ENCODE peak calls at places on chromosome 2, in five cellular contexts. One of them, this sample, is unnamed. For H3K4me1, the result is how much of the 10 kb centered on the place peaks cover.

GRCh38 chr2:240375024-240375645 is 60.3 kb upstream of the GPC1 start:
- DNase-seq in tibial artery: no peak
- DNase-seq in psoas muscle: no peak
- DNase-seq in sigmoid colon: no peak
- DNase-seq in mammary epithelial cell: no peak
- DNase-seq in this sample: no peak

GRCh38 chr2:141109633-141110032 is 1021.2 kb downstream of the LRP1B start:
- DNase-seq in tibial artery: no peak
- DNase-seq in mammary epithelial cell: no peak
- DNase-seq in psoas muscle: no peak
- DNase-seq in sigmoid colon: no peak
- DNase-seq in this sample: no peak

GRCh38 chr2:30759481-30759880 is 47.8 kb downstream of the CAPN13 start:
- DNase-seq in sigmoid colon: peak
- DNase-seq in psoas muscle: no peak
- DNase-seq in mammary epithelial cell: no peak
- DNase-seq in tibial artery: no peak
- DNase-seq in this sample: no peak

GRCh38 chr2:100640329-100641114 is 77.7 kb downstream of the PDCL3 start:
- DNase-seq in sigmoid colon: no peak
- DNase-seq in mammary epithelial cell: peak
- DNase-seq in tibial artery: no peak
- DNase-seq in psoas muscle: no peak
- DNase-seq in this sample: no peak

GRCh38 chr2:207352978-207353377 is 176.8 kb upstream of the CREB1 start:
- DNase-seq in psoas muscle: no peak
- DNase-seq in mammary epithelial cell: no peak
- DNase-seq in tibial artery: no peak
- DNase-seq in sigmoid colon: no peak
- DNase-seq in this sample: no peak

GRCh38 chr2:220555961-220556360 is 928.5 kb downstream of the SLC4A3 start:
- DNase-seq in sigmoid colon: no peak
- DNase-seq in mammary epithelial cell: peak
- DNase-seq in psoas muscle: no peak
- DNase-seq in tibial artery: no peak
- DNase-seq in this sample: no peak

GRCh38 chr2:230162981-230163380 is 56.8 kb downstream of the SP110 start:
- DNase-seq in mammary epithelial cell: no peak
- DNase-seq in tibial artery: no peak
- DNase-seq in psoas muscle: no peak
- DNase-seq in sigmoid colon: no peak
- DNase-seq in this sample: no peak

GRCh38 chr2:119579457-119580295 is 35.4 kb downstream of the CFAP221 start:
- DNase-seq in psoas muscle: no peak
- DNase-seq in sigmoid colon: no peak
- DNase-seq in tibial artery: no peak
- DNase-seq in mammary epithelial cell: no peak
- DNase-seq in this sample: no peak

GRCh38 chr2:190418717-190419116 is 10.6 kb downstream of the MFSD6 start:
- DNase-seq in tibial artery: no peak
- DNase-seq in sigmoid colon: no peak
- DNase-seq in mammary epithelial cell: no peak
- DNase-seq in psoas muscle: no peak
- DNase-seq in this sample: no peak

GRCh38 chr2:185738679-185739472 is at the start of gene FSIP2:
- DNase-seq in psoas muscle: peak
- DNase-seq in sigmoid colon: peak
- DNase-seq in tibial artery: peak
- DNase-seq in mammary epithelial cell: peak
- DNase-seq in this sample: no peak

GRCh38 chr2:173654896-173655265 is 300.2 kb downstream of the CDCA7 start:
- DNase-seq in psoas muscle: no peak
- DNase-seq in tibial artery: no peak
- DNase-seq in sigmoid colon: no peak
- DNase-seq in mammary epithelial cell: peak
- DNase-seq in this sample: no peak

GRCh38 chr2:227862227-227862740 is 9.1 kb upstream of the DAW1 start:
- DNase-seq in psoas muscle: no peak
- DNase-seq in mammary epithelial cell: peak
- DNase-seq in tibial artery: no peak
- DNase-seq in sigmoid colon: no peak
- DNase-seq in this sample: no peak

GRCh38 chr2:2057125-2057721 is 273.9 kb downstream of the MYT1L start:
- DNase-seq in psoas muscle: peak
- DNase-seq in sigmoid colon: peak
- DNase-seq in mammary epithelial cell: no peak
- DNase-seq in tibial artery: peak
- DNase-seq in this sample: peak

GRCh38 chr2:2054363-2054882 is 276.7 kb downstream of the MYT1L start:
- DNase-seq in sigmoid colon: no peak
- DNase-seq in mammary epithelial cell: no peak
- DNase-seq in tibial artery: no peak
- DNase-seq in psoas muscle: no peak
- DNase-seq in this sample: no peak

GRCh38 chr2:2060431-2060830 is 270.6 kb downstream of the MYT1L start:
- DNase-seq in sigmoid colon: no peak
- DNase-seq in psoas muscle: no peak
- DNase-seq in tibial artery: no peak
- DNase-seq in mammary epithelial cell: no peak
- DNase-seq in this sample: no peak

GRCh38 chr2:2059199-2059598 is 271.9 kb downstream of the MYT1L start:
- DNase-seq in mammary epithelial cell: no peak
- DNase-seq in psoas muscle: no peak
- DNase-seq in sigmoid colon: no peak
- DNase-seq in tibial artery: no peak
- DNase-seq in this sample: no peak

GRCh38 chr2:2056531-2056930 is 274.5 kb downstream of the MYT1L start:
- DNase-seq in tibial artery: no peak
- DNase-seq in mammary epithelial cell: no peak
- DNase-seq in psoas muscle: no peak
- DNase-seq in sigmoid colon: no peak
- DNase-seq in this sample: no peak
- H3K27ac ChIP-seq in tibial artery: no peak
- H3K27ac ChIP-seq in mammary epithelial cell: no peak
- H3K27ac ChIP-seq in psoas muscle: peak
- H3K27ac ChIP-seq in sigmoid colon: peak
- H3K27ac ChIP-seq in this sample: no peak

DNA sequence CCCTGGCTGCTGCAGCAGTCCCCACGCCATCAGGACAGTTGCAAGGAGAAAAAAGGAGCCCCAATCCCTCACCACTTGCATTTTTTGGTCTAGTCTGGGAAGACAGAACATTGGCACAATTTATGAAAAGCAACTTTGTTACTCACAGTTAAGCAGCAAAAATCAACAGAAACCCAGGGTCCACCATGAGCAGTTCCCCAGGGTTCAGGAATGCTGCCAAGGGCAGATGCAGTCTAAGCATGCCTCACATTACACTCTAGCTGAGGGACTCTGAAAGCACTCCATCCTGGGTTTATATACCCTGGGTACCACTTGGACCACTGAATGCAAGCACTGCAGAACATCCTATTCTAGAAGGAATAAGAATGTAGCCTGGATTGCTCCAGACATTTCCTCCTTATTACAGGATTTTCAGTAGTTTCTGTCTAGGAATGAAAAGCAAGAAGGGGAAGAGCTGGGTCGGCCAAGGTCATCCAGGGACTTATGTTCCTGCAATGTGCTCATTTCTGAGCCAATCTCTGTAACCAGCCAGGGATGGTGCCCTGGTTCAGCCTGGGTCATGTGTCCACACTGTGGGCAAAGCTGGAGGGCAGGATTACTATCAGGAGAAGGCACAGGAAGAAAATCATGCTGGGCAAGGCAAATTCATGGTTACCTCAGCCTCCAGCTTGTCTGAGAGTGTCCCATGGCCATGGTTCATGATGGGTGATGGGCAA is 19.5 kb upstream of the TMEM163 start:
- DNase-seq in tibial artery: no peak
- DNase-seq in psoas muscle: no peak
- DNase-seq in sigmoid colon: no peak
- DNase-seq in mammary epithelial cell: no peak
- DNase-seq in this sample: no peak
- H3K4me3 ChIP-seq in tibial artery: no peak
- H3K4me3 ChIP-seq in psoas muscle: no peak
- H3K4me3 ChIP-seq in sigmoid colon: no peak
- H3K4me3 ChIP-seq in mammary epithelial cell: no peak
- H3K4me3 ChIP-seq in this sample: no peak

GRCh38 chr2:137107925-137108324 is 342.6 kb downstream of the THSD7B start:
- DNase-seq in psoas muscle: no peak
- DNase-seq in mammary epithelial cell: no peak
- DNase-seq in tibial artery: no peak
- DNase-seq in sigmoid colon: no peak
- DNase-seq in this sample: no peak
- H3K4me1 ChIP-seq in psoas muscle: under half
- H3K4me1 ChIP-seq in mammary epithelial cell: under half
- H3K4me1 ChIP-seq in tibial artery: under half
- H3K4me1 ChIP-seq in sigmoid colon: under half
- H3K4me1 ChIP-seq in this sample: under half

DNA sequence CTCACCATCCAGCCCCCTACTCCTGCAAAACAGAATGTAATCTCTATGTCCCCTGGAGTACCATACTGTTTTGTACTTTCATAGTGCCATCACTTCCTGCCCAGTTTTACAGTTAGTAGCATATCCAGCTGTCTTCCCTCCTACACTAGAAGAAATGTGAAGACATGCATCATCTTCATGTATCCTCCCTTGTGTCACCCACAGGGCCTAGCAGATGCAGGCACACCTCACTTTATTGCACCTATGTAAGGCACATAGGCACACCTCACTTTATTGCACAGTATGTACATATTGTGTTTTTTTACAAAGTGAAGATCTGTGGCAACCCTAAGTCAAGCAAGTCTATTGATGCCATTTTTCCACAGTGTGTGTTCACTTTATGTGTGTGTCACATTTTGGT is 12.0 kb downstream of the DNAJC27 start:
- DNase-seq in psoas muscle: no peak
- DNase-seq in sigmoid colon: no peak
- DNase-seq in tibial artery: no peak
- DNase-seq in mammary epithelial cell: no peak
- DNase-seq in this sample: no peak
- H3K27ac ChIP-seq in psoas muscle: no peak
- H3K27ac ChIP-seq in sigmoid colon: no peak
- H3K27ac ChIP-seq in tibial artery: no peak
- H3K27ac ChIP-seq in mammary epithelial cell: no peak
- H3K27ac ChIP-seq in this sample: no peak

GRCh38 chr2:122139739-122140138 is 384.3 kb downstream of the TSN start:
- DNase-seq in mammary epithelial cell: no peak
- DNase-seq in tibial artery: no peak
- DNase-seq in psoas muscle: no peak
- DNase-seq in sigmoid colon: no peak
- DNase-seq in this sample: no peak
- H3K4me3 ChIP-seq in mammary epithelial cell: no peak
- H3K4me3 ChIP-seq in tibial artery: no peak
- H3K4me3 ChIP-seq in psoas muscle: no peak
- H3K4me3 ChIP-seq in sigmoid colon: no peak
- H3K4me3 ChIP-seq in this sample: no peak

DNA sequence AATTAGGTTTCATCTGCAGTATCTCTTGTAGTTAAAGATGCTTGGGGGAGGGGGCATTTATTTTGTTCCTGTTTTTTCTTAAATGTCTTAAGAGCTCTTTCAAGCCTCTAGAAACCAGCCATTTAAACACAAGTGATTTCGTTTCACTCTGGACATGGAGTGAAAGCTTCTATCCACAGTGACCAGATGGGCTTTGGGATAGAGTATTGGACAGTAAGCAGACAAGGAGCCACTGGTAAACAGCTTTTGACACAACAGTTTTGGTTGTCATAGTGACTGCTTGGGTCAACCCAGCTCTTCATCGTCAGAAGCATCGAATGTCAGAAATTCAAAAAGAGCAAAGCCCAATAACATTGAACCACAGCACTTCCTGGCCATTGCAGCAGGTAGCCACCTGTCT is 4.9 kb downstream of the QPCT start:
- DNase-seq in mammary epithelial cell: no peak
- DNase-seq in tibial artery: no peak
- DNase-seq in sigmoid colon: no peak
- DNase-seq in psoas muscle: no peak
- DNase-seq in this sample: no peak
- H3K4me1 ChIP-seq in mammary epithelial cell: under half
- H3K4me1 ChIP-seq in tibial artery: under half
- H3K4me1 ChIP-seq in sigmoid colon: under half
- H3K4me1 ChIP-seq in psoas muscle: under half
- H3K4me1 ChIP-seq in this sample: under half

DNA sequence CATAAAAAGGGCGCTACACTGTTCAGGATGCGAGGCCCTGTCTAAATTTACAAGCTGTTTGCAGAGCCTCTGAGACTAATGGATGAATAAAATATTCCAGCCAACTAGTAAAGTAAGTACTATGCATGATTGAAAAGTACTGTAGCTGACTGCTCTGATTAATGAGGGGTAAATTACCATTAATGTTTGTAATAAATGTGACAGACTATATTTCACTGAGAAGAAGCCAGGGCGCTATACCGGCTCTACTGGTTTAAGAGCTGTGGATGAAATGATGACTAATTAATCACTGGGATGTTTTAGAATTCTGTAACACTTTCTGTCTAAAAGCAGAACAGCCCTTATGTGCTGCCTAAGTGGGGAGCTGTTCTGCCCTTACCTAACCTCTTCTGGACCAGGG is 54.3 kb upstream of the RGPD4 start:
- DNase-seq in tibial artery: no peak
- DNase-seq in sigmoid colon: no peak
- DNase-seq in mammary epithelial cell: no peak
- DNase-seq in psoas muscle: no peak
- DNase-seq in this sample: no peak
- H3K27ac ChIP-seq in tibial artery: no peak
- H3K27ac ChIP-seq in sigmoid colon: no peak
- H3K27ac ChIP-seq in mammary epithelial cell: no peak
- H3K27ac ChIP-seq in psoas muscle: no peak
- H3K27ac ChIP-seq in this sample: no peak

This sample was measured in SJSA1.